ENCODE peak calls at places on chromosomes 5 and 9, in six cellular contexts. One of them, this sample, is unnamed.

GRCh38 chr5:1008451-1009358 is at the start of gene NKD2:
- DNase-seq in LNCaP clone FGC: no peak
- DNase-seq in activated T-helper 2 cell treated with anti-CD3 and anti-CD28 coated beads, Interferon-gamma antibody, Interleukin-2, Interleukin-4, amounts not matched to agents 10 μg/mL and 5 μg/mL and 100 μg/mL, durations not matched to agents 14 hours and 24 hours and 36 hours: peak; percentile 52
- DNase-seq in G401: no peak
- DNase-seq in vagina: no peak
- DNase-seq in dorsolateral prefrontal cortex: peak; percentile 52
- DNase-seq in this sample: no peak

GRCh38 chr5:164504141-164504772 is 998.8 kb downstream of the MAT2B start:
- DNase-seq in dorsolateral prefrontal cortex: no peak
- DNase-seq in activated T-helper 2 cell treated with anti-CD3 and anti-CD28 coated beads, Interferon-gamma antibody, Interleukin-2, Interleukin-4, amounts not matched to agents 10 μg/mL and 5 μg/mL and 100 μg/mL, durations not matched to agents 14 hours and 24 hours and 36 hours: no peak
- DNase-seq in G401: peak; percentile 63
- DNase-seq in LNCaP clone FGC: peak; percentile 63
- DNase-seq in vagina: no peak
- DNase-seq in this sample: peak; percentile 50

GRCh38 chr5:134133213-134133994 is 18.9 kb downstream of the TCF7 start:
- DNase-seq in vagina: no peak
- DNase-seq in LNCaP clone FGC: no peak
- DNase-seq in dorsolateral prefrontal cortex: peak; percentile 31
- DNase-seq in G401: no peak
- DNase-seq in activated T-helper 2 cell treated with anti-CD3 and anti-CD28 coated beads, Interferon-gamma antibody, Interleukin-2, Interleukin-4, amounts not matched to agents 10 μg/mL and 5 μg/mL and 100 μg/mL, durations not matched to agents 14 hours and 24 hours and 36 hours: no peak
- DNase-seq in this sample: no peak

GRCh38 chr5:13708906-13709305 is 235.6 kb downstream of the DNAH5 start:
- DNase-seq in G401: no peak
- DNase-seq in vagina: no peak
- DNase-seq in activated T-helper 2 cell treated with anti-CD3 and anti-CD28 coated beads, Interferon-gamma antibody, Interleukin-2, Interleukin-4, amounts not matched to agents 10 μg/mL and 5 μg/mL and 100 μg/mL, durations not matched to agents 14 hours and 24 hours and 36 hours: no peak
- DNase-seq in dorsolateral prefrontal cortex: no peak
- DNase-seq in LNCaP clone FGC: no peak
- DNase-seq in this sample: no peak

GRCh38 chr5:67842806-67843205 is 372.8 kb upstream of the PIK3R1 start:
- DNase-seq in vagina: no peak
- DNase-seq in G401: no peak
- DNase-seq in LNCaP clone FGC: no peak
- DNase-seq in activated T-helper 2 cell treated with anti-CD3 and anti-CD28 coated beads, Interferon-gamma antibody, Interleukin-2, Interleukin-4, amounts not matched to agents 10 μg/mL and 5 μg/mL and 100 μg/mL, durations not matched to agents 14 hours and 24 hours and 36 hours: no peak
- DNase-seq in dorsolateral prefrontal cortex: no peak
- DNase-seq in this sample: no peak

GRCh38 chr9:89746385-89747116 is 141.7 kb downstream of the GADD45G start:
- DNase-seq in LNCaP clone FGC: peak; percentile 61
- DNase-seq in G401: no peak
- DNase-seq in activated T-helper 2 cell treated with anti-CD3 and anti-CD28 coated beads, Interferon-gamma antibody, Interleukin-2, Interleukin-4, amounts not matched to agents 10 μg/mL and 5 μg/mL and 100 μg/mL, durations not matched to agents 14 hours and 24 hours and 36 hours: no peak
- DNase-seq in vagina: no peak
- DNase-seq in dorsolateral prefrontal cortex: no peak
- DNase-seq in this sample: no peak

GRCh38 chr9:102069969-102070368 is 331.5 kb upstream of the GRIN3A start:
- DNase-seq in activated T-helper 2 cell treated with anti-CD3 and anti-CD28 coated beads, Interferon-gamma antibody, Interleukin-2, Interleukin-4, amounts not matched to agents 10 μg/mL and 5 μg/mL and 100 μg/mL, durations not matched to agents 14 hours and 24 hours and 36 hours: no peak
- DNase-seq in G401: no peak
- DNase-seq in dorsolateral prefrontal cortex: no peak
- DNase-seq in vagina: no peak
- DNase-seq in LNCaP clone FGC: no peak
- DNase-seq in this sample: no peak

GRCh38 chr5:59694416-59694815 is 199.1 kb downstream of the PDE4D start:
- DNase-seq in vagina: no peak
- DNase-seq in dorsolateral prefrontal cortex: no peak
- DNase-seq in LNCaP clone FGC: no peak
- DNase-seq in activated T-helper 2 cell treated with anti-CD3 and anti-CD28 coated beads, Interferon-gamma antibody, Interleukin-2, Interleukin-4, amounts not matched to agents 10 μg/mL and 5 μg/mL and 100 μg/mL, durations not matched to agents 14 hours and 24 hours and 36 hours: no peak
- DNase-seq in G401: no peak
- DNase-seq in this sample: no peak

GRCh38 chr5:66408561-66408960 is 187.6 kb upstream of the MAST4 start:
- DNase-seq in activated T-helper 2 cell treated with anti-CD3 and anti-CD28 coated beads, Interferon-gamma antibody, Interleukin-2, Interleukin-4, amounts not matched to agents 10 μg/mL and 5 μg/mL and 100 μg/mL, durations not matched to agents 14 hours and 24 hours and 36 hours: no peak
- DNase-seq in G401: no peak
- DNase-seq in vagina: no peak
- DNase-seq in dorsolateral prefrontal cortex: no peak
- DNase-seq in LNCaP clone FGC: no peak
- DNase-seq in this sample: no peak

GRCh38 chr5:157999696-158000095 is 140.8 kb upstream of the CLINT1 start:
- DNase-seq in vagina: no peak
- DNase-seq in activated T-helper 2 cell treated with anti-CD3 and anti-CD28 coated beads, Interferon-gamma antibody, Interleukin-2, Interleukin-4, amounts not matched to agents 10 μg/mL and 5 μg/mL and 100 μg/mL, durations not matched to agents 14 hours and 24 hours and 36 hours: no peak
- DNase-seq in dorsolateral prefrontal cortex: no peak
- DNase-seq in G401: no peak
- DNase-seq in LNCaP clone FGC: no peak
- DNase-seq in this sample: no peak

GRCh38 chr5:157080291-157080690 is 21.4 kb upstream of the HAVCR1 start:
- DNase-seq in vagina: no peak
- DNase-seq in G401: no peak
- DNase-seq in activated T-helper 2 cell treated with anti-CD3 and anti-CD28 coated beads, Interferon-gamma antibody, Interleukin-2, Interleukin-4, amounts not matched to agents 10 μg/mL and 5 μg/mL and 100 μg/mL, durations not matched to agents 14 hours and 24 hours and 36 hours: no peak
- DNase-seq in LNCaP clone FGC: no peak
- DNase-seq in dorsolateral prefrontal cortex: no peak
- DNase-seq in this sample: peak; percentile 3

GRCh38 chr5:144598451-144599068 is 427.9 kb downstream of the KCTD16 start:
- DNase-seq in LNCaP clone FGC: no peak
- DNase-seq in vagina: no peak
- DNase-seq in G401: no peak
- DNase-seq in dorsolateral prefrontal cortex: no peak
- DNase-seq in activated T-helper 2 cell treated with anti-CD3 and anti-CD28 coated beads, Interferon-gamma antibody, Interleukin-2, Interleukin-4, amounts not matched to agents 10 μg/mL and 5 μg/mL and 100 μg/mL, durations not matched to agents 14 hours and 24 hours and 36 hours: no peak
- DNase-seq in this sample: no peak

GRCh38 chr9:117145081-117145480 is 269.8 kb downstream of the ASTN2 start:
- DNase-seq in LNCaP clone FGC: no peak
- DNase-seq in vagina: no peak
- DNase-seq in activated T-helper 2 cell treated with anti-CD3 and anti-CD28 coated beads, Interferon-gamma antibody, Interleukin-2, Interleukin-4, amounts not matched to agents 10 μg/mL and 5 μg/mL and 100 μg/mL, durations not matched to agents 14 hours and 24 hours and 36 hours: no peak
- DNase-seq in G401: no peak
- DNase-seq in dorsolateral prefrontal cortex: no peak
- DNase-seq in this sample: no peak

GRCh38 chr9:123108976-123109375 is 75.5 kb downstream of the GPR21 start:
- DNase-seq in LNCaP clone FGC: no peak
- DNase-seq in dorsolateral prefrontal cortex: no peak
- DNase-seq in G401: no peak
- DNase-seq in activated T-helper 2 cell treated with anti-CD3 and anti-CD28 coated beads, Interferon-gamma antibody, Interleukin-2, Interleukin-4, amounts not matched to agents 10 μg/mL and 5 μg/mL and 100 μg/mL, durations not matched to agents 14 hours and 24 hours and 36 hours: no peak
- DNase-seq in vagina: no peak
- DNase-seq in this sample: no peak

GRCh38 chr5:123438902-123439301 is 15.7 kb upstream of the CEP120 start:
- DNase-seq in G401: no peak
- DNase-seq in activated T-helper 2 cell treated with anti-CD3 and anti-CD28 coated beads, Interferon-gamma antibody, Interleukin-2, Interleukin-4, amounts not matched to agents 10 μg/mL and 5 μg/mL and 100 μg/mL, durations not matched to agents 14 hours and 24 hours and 36 hours: peak; percentile 29
- DNase-seq in LNCaP clone FGC: peak; percentile 62
- DNase-seq in dorsolateral prefrontal cortex: no peak
- DNase-seq in vagina: no peak
- DNase-seq in this sample: no peak

GRCh38 chr5:167900521-167900920 is 390.9 kb upstream of the WWC1 start:
- DNase-seq in G401: no peak
- DNase-seq in vagina: no peak
- DNase-seq in activated T-helper 2 cell treated with anti-CD3 and anti-CD28 coated beads, Interferon-gamma antibody, Interleukin-2, Interleukin-4, amounts not matched to agents 10 μg/mL and 5 μg/mL and 100 μg/mL, durations not matched to agents 14 hours and 24 hours and 36 hours: no peak
- DNase-seq in dorsolateral prefrontal cortex: no peak
- DNase-seq in LNCaP clone FGC: no peak
- DNase-seq in this sample: no peak

GRCh38 chr5:77751328-77752023 is 24.7 kb downstream of the TBCA start:
- DNase-seq in LNCaP clone FGC: no peak
- DNase-seq in dorsolateral prefrontal cortex: no peak
- DNase-seq in activated T-helper 2 cell treated with anti-CD3 and anti-CD28 coated beads, Interferon-gamma antibody, Interleukin-2, Interleukin-4, amounts not matched to agents 10 μg/mL and 5 μg/mL and 100 μg/mL, durations not matched to agents 14 hours and 24 hours and 36 hours: no peak
- DNase-seq in vagina: no peak
- DNase-seq in G401: no peak
- DNase-seq in this sample: no peak

GRCh38 chr9:76901801-76902200 is 4.1 kb downstream of the PRUNE2 start:
- DNase-seq in LNCaP clone FGC: no peak
- DNase-seq in activated T-helper 2 cell treated with anti-CD3 and anti-CD28 coated beads, Interferon-gamma antibody, Interleukin-2, Interleukin-4, amounts not matched to agents 10 μg/mL and 5 μg/mL and 100 μg/mL, durations not matched to agents 14 hours and 24 hours and 36 hours: no peak
- DNase-seq in G401: no peak
- DNase-seq in dorsolateral prefrontal cortex: no peak
- DNase-seq in vagina: no peak
- DNase-seq in this sample: no peak

GRCh38 chr5:151795426-151795825 is 23.7 kb downstream of the G3BP1 start:
- DNase-seq in vagina: no peak
- DNase-seq in G401: no peak
- DNase-seq in dorsolateral prefrontal cortex: no peak
- DNase-seq in activated T-helper 2 cell treated with anti-CD3 and anti-CD28 coated beads, Interferon-gamma antibody, Interleukin-2, Interleukin-4, amounts not matched to agents 10 μg/mL and 5 μg/mL and 100 μg/mL, durations not matched to agents 14 hours and 24 hours and 36 hours: no peak
- DNase-seq in LNCaP clone FGC: no peak
- DNase-seq in this sample: no peak

GRCh38 chr5:151492729-151493128 is 45.3 kb downstream of the SLC36A1 start:
- DNase-seq in dorsolateral prefrontal cortex: no peak
- DNase-seq in vagina: no peak
- DNase-seq in LNCaP clone FGC: no peak
- DNase-seq in activated T-helper 2 cell treated with anti-CD3 and anti-CD28 coated beads, Interferon-gamma antibody, Interleukin-2, Interleukin-4, amounts not matched to agents 10 μg/mL and 5 μg/mL and 100 μg/mL, durations not matched to agents 14 hours and 24 hours and 36 hours: no peak
- DNase-seq in G401: no peak
- DNase-seq in this sample: no peak

GRCh38 chr5:140628711-140629110 is 4.3 kb downstream of the CD14 start:
- DNase-seq in activated T-helper 2 cell treated with anti-CD3 and anti-CD28 coated beads, Interferon-gamma antibody, Interleukin-2, Interleukin-4, amounts not matched to agents 10 μg/mL and 5 μg/mL and 100 μg/mL, durations not matched to agents 14 hours and 24 hours and 36 hours: no peak
- DNase-seq in G401: no peak
- DNase-seq in dorsolateral prefrontal cortex: no peak
- DNase-seq in vagina: no peak
- DNase-seq in LNCaP clone FGC: no peak
- DNase-seq in this sample: no peak

GRCh38 chr9:128073260-128073886 is 5.3 kb downstream of the SLC25A25 start:
- DNase-seq in dorsolateral prefrontal cortex: no peak
- DNase-seq in vagina: no peak
- DNase-seq in LNCaP clone FGC: no peak
- DNase-seq in activated T-helper 2 cell treated with anti-CD3 and anti-CD28 coated beads, Interferon-gamma antibody, Interleukin-2, Interleukin-4, amounts not matched to agents 10 μg/mL and 5 μg/mL and 100 μg/mL, durations not matched to agents 14 hours and 24 hours and 36 hours: no peak
- DNase-seq in G401: no peak
- DNase-seq in this sample: no peak

GRCh38 chr5:124948062-124948753 is 201.8 kb upstream of the ZNF608 start:
- DNase-seq in dorsolateral prefrontal cortex: no peak
- DNase-seq in G401: no peak
- DNase-seq in vagina: no peak
- DNase-seq in LNCaP clone FGC: no peak
- DNase-seq in activated T-helper 2 cell treated with anti-CD3 and anti-CD28 coated beads, Interferon-gamma antibody, Interleukin-2, Interleukin-4, amounts not matched to agents 10 μg/mL and 5 μg/mL and 100 μg/mL, durations not matched to agents 14 hours and 24 hours and 36 hours: no peak
- DNase-seq in this sample: no peak

GRCh38 chr5:79181419-79182022 is 54.4 kb upstream of the JMY start:
- DNase-seq in dorsolateral prefrontal cortex: no peak
- DNase-seq in activated T-helper 2 cell treated with anti-CD3 and anti-CD28 coated beads, Interferon-gamma antibody, Interleukin-2, Interleukin-4, amounts not matched to agents 10 μg/mL and 5 μg/mL and 100 μg/mL, durations not matched to agents 14 hours and 24 hours and 36 hours: no peak
- DNase-seq in G401: no peak
- DNase-seq in vagina: no peak
- DNase-seq in LNCaP clone FGC: no peak
- DNase-seq in this sample: no peak

GRCh38 chr5:122121782-122122465 is 7.4 kb upstream of the ZNF474 start:
- DNase-seq in LNCaP clone FGC: no peak
- DNase-seq in dorsolateral prefrontal cortex: no peak
- DNase-seq in G401: no peak
- DNase-seq in vagina: no peak
- DNase-seq in activated T-helper 2 cell treated with anti-CD3 and anti-CD28 coated beads, Interferon-gamma antibody, Interleukin-2, Interleukin-4, amounts not matched to agents 10 μg/mL and 5 μg/mL and 100 μg/mL, durations not matched to agents 14 hours and 24 hours and 36 hours: no peak
- DNase-seq in this sample: no peak

GRCh38 chr5:53917095-53917494 is 356.7 kb downstream of the NDUFS4 start:
- DNase-seq in G401: no peak
- DNase-seq in vagina: no peak
- DNase-seq in activated T-helper 2 cell treated with anti-CD3 and anti-CD28 coated beads, Interferon-gamma antibody, Interleukin-2, Interleukin-4, amounts not matched to agents 10 μg/mL and 5 μg/mL and 100 μg/mL, durations not matched to agents 14 hours and 24 hours and 36 hours: no peak
- DNase-seq in dorsolateral prefrontal cortex: no peak
- DNase-seq in LNCaP clone FGC: no peak
- DNase-seq in this sample: no peak

GRCh38 chr5:180114304-180115003 is 42.9 kb upstream of the RNF130 start:
- DNase-seq in dorsolateral prefrontal cortex: peak; percentile 13
- DNase-seq in G401: no peak
- DNase-seq in LNCaP clone FGC: no peak
- DNase-seq in vagina: no peak
- DNase-seq in activated T-helper 2 cell treated with anti-CD3 and anti-CD28 coated beads, Interferon-gamma antibody, Interleukin-2, Interleukin-4, amounts not matched to agents 10 μg/mL and 5 μg/mL and 100 μg/mL, durations not matched to agents 14 hours and 24 hours and 36 hours: no peak
- DNase-seq in this sample: no peak

GRCh38 chr5:80933061-80933460 is 27.1 kb upstream of the RASGRF2 start:
- DNase-seq in vagina: no peak
- DNase-seq in activated T-helper 2 cell treated with anti-CD3 and anti-CD28 coated beads, Interferon-gamma antibody, Interleukin-2, Interleukin-4, amounts not matched to agents 10 μg/mL and 5 μg/mL and 100 μg/mL, durations not matched to agents 14 hours and 24 hours and 36 hours: no peak
- DNase-seq in dorsolateral prefrontal cortex: no peak
- DNase-seq in LNCaP clone FGC: no peak
- DNase-seq in G401: no peak
- DNase-seq in this sample: no peak

GRCh38 chr5:172700686-172701324 is 59.7 kb downstream of the NEURL1B start:
- DNase-seq in dorsolateral prefrontal cortex: no peak
- DNase-seq in vagina: no peak
- DNase-seq in LNCaP clone FGC: no peak
- DNase-seq in activated T-helper 2 cell treated with anti-CD3 and anti-CD28 coated beads, Interferon-gamma antibody, Interleukin-2, Interleukin-4, amounts not matched to agents 10 μg/mL and 5 μg/mL and 100 μg/mL, durations not matched to agents 14 hours and 24 hours and 36 hours: no peak
- DNase-seq in G401: no peak
- DNase-seq in this sample: no peak

This sample was measured in amygdala.